ENCODE peak calls at places on chromosomes 3 and 15, in nine cellular contexts. V is PC-3, D is lower lobe of right lung, Y is A549, H is pancreas, T is breast epithelium, Q is AG04450, A is astrocyte, W is hepatocyte. E is an unnamed sample.

GRCh38 chr15:40549894-40550293 is 14.9 kb downstream of the CCDC32 start:
- DNase-seq in Q (no peak), D (no peak), W (no peak), Y (no peak), V (no peak), H (peak; percentile 71), A (no peak), T (no peak), E (no peak)

GRCh38 chr15:26082833-26083174 is 219.7 kb upstream of the ATP10A start:
- DNase-seq in V (no peak), W (no peak), Y (no peak), Q (no peak), T (no peak), H (no peak), D (no peak), A (peak; percentile 16), E (peak; percentile 43)

GRCh38 chr3:194101592-194102432 is 34.1 kb upstream of the HES1 start:
- DNase-seq in V (no peak), Y (peak; percentile 29), H (no peak), T (no peak), W (peak; percentile 46), D (no peak), Q (no peak), A (no peak), E (no peak)

GRCh38 chr3:36714343-36714742 is 50.0 kb downstream of the DCLK3 start:
- DNase-seq in Q (no peak), A (peak; percentile 30), H (no peak), V (no peak), W (peak; percentile 38), T (no peak), Y (no peak), D (no peak), E (no peak)

GRCh38 chr3:182078929-182079328 is 367.2 kb downstream of the SOX2 start:
- DNase-seq in H (no peak), A (no peak), T (no peak), V (no peak), D (no peak), W (no peak), Q (no peak), Y (no peak), E (no peak)

GRCh38 chr3:65776494-65776893 is 262.2 kb downstream of the MAGI1 start:
- DNase-seq in Y (no peak), D (no peak), T (no peak), A (peak; percentile 40), Q (peak; percentile 7), H (no peak), W (no peak), V (no peak), E (no peak)

GRCh38 chr3:146637871-146638270 is 32.7 kb upstream of the PLSCR5 start:
- DNase-seq in Y (no peak), V (no peak), H (no peak), Q (no peak), D (no peak), T (no peak), A (peak; percentile 5), W (no peak), E (no peak)

GRCh38 chr3:31159331-31160039 is 265.0 kb upstream of the GADL1 start:
- DNase-seq in Y (no peak), A (no peak), H (no peak), W (no peak), Q (no peak), T (no peak), D (no peak), V (no peak), E (no peak)

DNA sequence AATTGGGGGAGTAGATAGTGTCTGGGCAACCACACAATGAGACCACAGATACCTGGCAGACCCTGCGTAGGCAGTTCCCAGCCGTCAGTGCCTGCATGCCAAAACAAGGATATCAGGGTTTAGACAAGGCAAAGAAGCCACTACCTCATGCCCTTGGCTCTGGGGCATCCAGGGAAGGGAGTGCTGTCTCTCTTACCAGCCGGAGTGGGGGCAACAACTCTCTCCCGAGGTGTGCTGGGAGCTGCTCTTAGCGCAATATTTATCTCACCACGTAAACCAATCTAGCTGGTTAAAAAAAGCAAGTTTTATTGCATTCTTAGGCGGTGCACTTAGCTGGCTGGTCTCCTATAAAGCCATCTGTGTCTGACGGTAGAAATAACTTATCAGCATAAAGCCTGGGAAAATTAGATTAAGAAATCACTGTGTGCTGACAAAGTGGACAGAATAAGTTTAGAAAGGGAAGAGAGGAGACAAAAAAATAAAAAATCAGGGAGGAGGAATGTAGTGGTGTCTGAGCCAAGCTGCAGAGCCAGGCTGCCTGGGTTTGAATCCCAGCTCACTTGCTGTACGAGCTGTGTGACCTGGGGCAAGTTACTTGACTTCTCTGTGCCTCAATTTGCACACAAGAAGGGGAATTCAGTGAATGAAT is 273.2 kb downstream of the PDZRN3 start:
- DNase-seq in V (no peak), D (no peak), Y (no peak), H (no peak), W (no peak), A (peak; percentile 10), Q (no peak), T (no peak), E (no peak)
- H3K27ac ChIP-seq in V (no peak overlapping the region), D (no peak overlapping the region), Y (no peak overlapping the region), H (no peak overlapping the region), W (no peak overlapping the region), A (no peak overlapping the region), Q (no peak overlapping the region), T (no peak overlapping the region), E (no peak overlapping the region)

GRCh38 chr15:62886431-62887071 is 156.0 kb upstream of the TPM1 start:
- DNase-seq in D (no peak), T (no peak), H (no peak), V (no peak), W (no peak), Q (no peak), Y (peak; percentile 46), A (peak; percentile 70), E (no peak)

GRCh38 chr15:62888628-62889027 is 153.9 kb upstream of the TPM1 start:
- DNase-seq in V (peak; percentile 44), Q (no peak), D (no peak), H (no peak), T (no peak), Y (no peak), W (no peak), A (no peak), E (no peak)

GRCh38 chr15:62889141-62889661 is 153.3 kb upstream of the TPM1 start:
- DNase-seq in Q (no peak), V (no peak), H (no peak), D (no peak), A (no peak), W (no peak), T (no peak), Y (no peak), E (no peak)

GRCh38 chr15:62889734-62890505 is 152.6 kb upstream of the TPM1 start:
- DNase-seq in D (no peak), W (no peak), H (no peak), Y (peak; percentile 57), V (peak; percentile 42), T (no peak), Q (no peak), A (peak; percentile 70), E (no peak)

DNA sequence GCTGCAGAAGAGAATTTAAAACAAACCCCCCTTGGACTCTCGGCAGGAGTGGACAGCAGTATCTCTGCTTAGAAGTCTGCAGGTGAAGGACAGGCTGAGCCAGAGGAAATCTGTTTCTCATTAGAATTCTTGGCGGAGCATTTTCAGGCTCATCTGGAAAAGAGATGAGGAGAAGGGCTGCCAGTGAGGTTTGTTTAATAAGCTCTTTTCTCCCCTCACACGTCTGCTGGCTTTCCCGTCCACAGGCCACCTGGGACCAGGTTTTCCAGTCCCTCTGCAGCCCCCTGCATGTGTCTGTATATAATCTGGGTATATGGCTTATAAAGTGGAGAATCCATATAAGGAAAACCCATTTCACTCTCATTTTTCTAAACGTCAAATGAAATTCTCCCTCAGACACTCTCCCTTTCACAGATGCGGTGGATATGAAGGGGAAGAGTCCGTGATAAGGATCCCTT is 155.4 kb upstream of the TPM1 start:
- DNase-seq in Q (no peak), Y (no peak), H (no peak), W (peak; percentile 42), D (no peak), T (no peak), A (peak; percentile 51), V (no peak), E (no peak)
- H3K27ac ChIP-seq in Q (no peak overlapping the region), Y (peak overlapping the region; percentile 89), H (peak overlapping the region; percentile 71), W (peak overlapping the region; percentile 17), D (no peak overlapping the region), T (peak overlapping the region; percentile 80), A (peak overlapping the region; percentile 73), V (no peak overlapping the region), E (peak overlapping the region; percentile 4)

DNA sequence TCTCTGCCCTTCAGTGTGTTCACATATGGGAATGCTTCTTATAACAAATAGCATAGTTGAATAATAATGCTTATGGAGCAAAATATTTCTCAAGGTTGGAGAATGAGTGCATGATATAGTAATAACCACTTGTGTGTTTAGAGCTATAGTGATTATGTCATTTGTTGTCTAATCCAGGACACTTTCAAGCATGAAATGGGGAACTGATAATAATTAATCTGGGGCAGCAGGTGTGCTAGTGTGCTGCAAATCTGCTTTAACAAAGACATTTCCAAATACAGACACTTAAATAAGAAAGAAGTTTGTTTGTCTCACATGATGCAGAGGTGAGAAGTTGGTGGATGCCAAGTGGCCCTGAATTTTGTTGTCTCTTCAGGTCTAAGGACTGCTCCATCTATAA is 579.3 kb upstream of the GRM7 start:
- DNase-seq in W (no peak), T (no peak), Q (no peak), Y (no peak), V (no peak), D (no peak), H (no peak), A (no peak), E (no peak)
- H3K27ac ChIP-seq in W (no peak overlapping the region), T (no peak overlapping the region), Q (no peak overlapping the region), Y (no peak overlapping the region), V (no peak overlapping the region), D (no peak overlapping the region), H (no peak overlapping the region), A (no peak overlapping the region), E (no peak overlapping the region)

DNA sequence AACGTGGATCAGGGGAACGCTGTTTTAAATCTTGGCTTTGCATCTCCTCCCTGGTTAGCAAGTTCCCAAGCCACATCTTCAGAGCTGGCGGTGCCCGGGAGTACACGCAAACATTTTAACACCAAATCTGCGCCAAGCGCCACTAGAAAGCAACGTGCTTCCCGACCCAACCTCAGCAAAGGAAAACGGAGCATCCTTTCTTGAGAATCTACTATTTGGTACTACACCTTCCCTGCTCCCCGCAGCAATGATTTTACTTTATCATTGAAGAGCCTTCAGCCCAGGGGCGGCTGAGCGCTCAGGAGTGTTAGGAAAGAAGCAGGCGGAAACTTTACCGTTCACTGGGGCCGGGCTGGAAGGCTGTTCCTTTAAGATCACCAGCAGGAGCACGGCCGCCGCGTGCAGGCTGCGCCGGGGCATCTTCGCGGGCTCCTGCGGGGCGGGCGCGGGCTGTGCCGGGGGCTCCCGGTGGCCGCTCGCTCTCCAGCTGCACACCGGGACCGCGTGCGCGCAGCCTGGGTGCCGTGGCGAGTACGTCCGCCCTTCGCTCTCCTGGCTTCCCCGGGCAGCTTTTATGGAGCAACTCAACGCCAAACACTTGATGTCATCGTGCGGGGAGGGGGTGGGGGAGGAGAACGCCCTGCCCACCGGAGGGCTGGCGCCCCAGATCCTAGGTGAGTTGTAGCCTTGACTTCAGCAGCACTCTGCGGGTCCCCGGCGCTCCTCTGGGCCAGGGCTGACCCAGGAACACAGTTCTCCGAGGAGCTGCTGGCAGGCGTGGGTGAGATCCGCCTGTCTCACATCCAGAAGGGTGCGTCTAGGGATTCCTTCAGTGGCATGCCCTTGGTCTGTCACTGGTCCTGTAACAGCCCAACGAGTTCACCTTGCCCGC is at the start of gene CA12:
- DNase-seq in W (peak; percentile 68), V (peak; percentile 55), Y (peak; percentile 81), A (peak; percentile 37), D (peak; percentile 61), Q (no peak), H (peak; percentile 80), T (no peak), E (no peak)
- H3K27ac ChIP-seq in W (peak within 1 kb of the TSS; percentile 37), V (peak within 1 kb of the TSS; percentile 18), Y (peak within 1 kb of the TSS; percentile 92), A (peak within 1 kb of the TSS; percentile 48), D (no peak within 1 kb of the TSS), Q (peak within 1 kb of the TSS; percentile 11), H (peak within 1 kb of the TSS; percentile 69), T (peak within 1 kb of the TSS; percentile 79), E (no peak within 1 kb of the TSS)